ENCODE peak calls at places on chromosomes 3 and 15, in ten cellular contexts. P is tibial artery, X is GM23338, Q is colonic mucosa, A is GM23248, L is mesendoderm, G is tibial nerve, I is Panc1, W is right lobe of liver, R is uterus. V is an unnamed sample.

GRCh38 chr3:185561374-185561943 is 9.1 kb upstream of the LIPH start:
- DNase-seq in P (no peak), X (peak; percentile 19), Q (peak; percentile 75), A (no peak), L (no peak), G (no peak), I (no peak), W (no peak), R (no peak), V (no peak)

GRCh38 chr3:58874248-58874741 is 175.5 kb downstream of the CFAP20DC start:
- DNase-seq in P (no peak), X (no peak), Q (no peak), A (peak; percentile 34), L (no peak), G (no peak), I (no peak), W (no peak), R (no peak), V (no peak)

GRCh38 chr3:188947401-188947982 is 224.3 kb upstream of the TPRG1 start:
- DNase-seq in P (peak; percentile 93), X (peak; percentile 94), Q (peak; percentile 89), A (peak; percentile 89), L (peak; percentile 94), G (peak; percentile 74), I (peak; percentile 88), W (peak; percentile 93), R (peak; percentile 91), V (peak; percentile 86)

GRCh38 chr3:194257030-194257657 is 94.0 kb downstream of the CPN2 start:
- DNase-seq in P (no peak), X (no peak), Q (no peak), A (no peak), L (no peak), G (no peak), I (no peak), W (no peak), R (no peak), V (no peak)

GRCh38 chr15:29556385-29556784 is 265.9 kb downstream of the TJP1 start:
- DNase-seq in P (no peak), X (no peak), Q (no peak), A (peak; percentile 44), L (no peak), G (no peak), I (no peak), W (no peak), R (no peak), V (no peak)

GRCh38 chr15:99137877-99138276 is 33.0 kb downstream of the SYNM start:
- DNase-seq in P (no peak), X (no peak), Q (no peak), A (no peak), L (no peak), G (no peak), I (no peak), W (peak; percentile 30), R (no peak), V (no peak)

GRCh38 chr15:56919708-56920637 is 1.5 kb downstream of the TCF12 start:
- DNase-seq in P (peak; percentile 67), X (peak; percentile 72), Q (peak; percentile 48), A (peak; percentile 55), L (peak; percentile 79), G (no peak), I (peak; percentile 27), W (peak; percentile 50), R (peak; percentile 31), V (peak; percentile 23)

GRCh38 chr15:101463265-101463664 is 26.2 kb downstream of the PCSK6 start:
- DNase-seq in P (no peak), X (no peak), Q (peak; percentile 81), A (no peak), L (no peak), G (no peak), I (no peak), W (no peak), R (no peak), V (no peak)

GRCh38 chr3:56086355-56086754 is 381.9 kb downstream of the ERC2 start:
- DNase-seq in P (no peak), X (no peak), Q (no peak), A (peak; percentile 36), L (no peak), G (no peak), I (no peak), W (no peak), R (no peak), V (no peak)

DNA sequence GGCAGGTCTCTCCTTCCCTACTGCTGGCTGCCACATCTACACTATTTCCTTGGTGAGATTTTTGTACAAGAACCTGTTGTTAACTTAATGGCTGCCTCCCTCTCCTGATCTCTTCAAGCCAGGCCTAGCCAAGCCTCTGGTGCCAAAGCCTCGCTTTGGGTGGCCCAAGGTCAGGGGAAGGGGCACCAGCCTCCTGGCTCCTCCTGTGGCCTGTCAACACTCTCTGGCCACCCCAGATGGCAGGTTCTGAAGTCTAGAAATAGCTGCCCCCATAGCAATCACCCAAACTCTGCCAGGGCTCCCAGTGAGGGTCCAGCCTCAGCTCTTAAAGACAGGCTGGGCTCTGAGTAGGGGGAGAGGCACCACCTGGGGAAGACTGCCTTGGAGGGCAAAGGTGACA is 5.0 kb downstream of the IFRD2 start:
- DNase-seq in P (no peak), X (no peak), Q (no peak), A (no peak), L (no peak), G (no peak), I (no peak), W (no peak), R (no peak), V (peak; percentile 68)
- H3K36me3 ChIP-seq in P (peaks cover 47% of the 10 kb centered on the region), X (peaks cover 11% of the 10 kb centered on the region), Q (no peaks in the 10 kb centered on the region), A (no peaks in the 10 kb centered on the region), L (peaks cover 15% of the 10 kb centered on the region), G (no peaks in the 10 kb centered on the region), I (no peaks in the 10 kb centered on the region), W (peaks cover 26% of the 10 kb centered on the region), R (no peaks in the 10 kb centered on the region), V (peaks cover 40% of the 10 kb centered on the region)

DNA sequence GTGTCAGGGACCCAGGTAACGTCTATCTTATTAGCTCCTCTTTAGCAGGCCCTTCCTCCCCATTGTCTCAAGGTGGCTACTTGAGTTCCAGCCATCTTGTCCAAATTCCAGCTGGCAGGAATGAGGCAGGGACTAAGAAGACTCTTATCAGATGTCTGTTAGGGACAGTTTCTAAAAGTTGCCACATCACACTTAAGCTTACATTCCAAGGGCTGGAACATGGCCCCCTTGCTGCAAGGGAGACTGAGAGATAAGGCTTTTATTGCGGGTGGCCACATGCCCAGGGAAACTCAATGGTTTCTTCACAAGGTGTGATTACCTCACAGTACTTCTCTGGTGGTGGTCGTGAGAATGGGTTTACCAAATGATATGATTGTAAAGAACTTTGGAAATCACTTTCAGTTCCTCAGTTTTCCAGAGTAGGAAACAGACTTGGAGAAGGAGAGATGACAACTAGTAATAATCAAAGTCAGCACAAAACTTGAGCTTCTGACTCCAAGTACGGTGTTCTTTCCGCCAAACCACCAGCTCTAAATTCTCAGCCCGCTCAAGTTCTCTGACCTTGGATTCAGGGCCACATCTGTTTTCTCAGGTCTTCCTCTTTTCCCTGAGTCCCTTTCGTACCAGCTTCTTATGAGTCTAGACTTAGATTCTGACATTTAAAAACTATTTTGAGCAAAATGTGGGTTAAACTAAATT is 14.2 kb downstream of the PDIA5 start:
- DNase-seq in P (no peak), X (no peak), Q (no peak), A (no peak), L (peak; percentile 96), G (no peak), I (no peak), W (no peak), R (no peak), V (no peak)
- H3K4me1 ChIP-seq in P (peaks cover 99% of the 10 kb centered on the region), X (peaks cover 41% of the 10 kb centered on the region), Q (no peaks in the 10 kb centered on the region), A (peaks cover 57% of the 10 kb centered on the region), L (peaks cover 46% of the 10 kb centered on the region), G (peaks cover 10% of the 10 kb centered on the region), I (peaks cover 88% of the 10 kb centered on the region), W (peaks cover 62% of the 10 kb centered on the region), R (peaks cover 19% of the 10 kb centered on the region), V (peaks cover 86% of the 10 kb centered on the region)

GRCh38 chr15:88627463-88627862 is 6.3 kb downstream of the AEN start:
- DNase-seq in P (no peak), X (no peak), Q (peak; percentile 56), A (no peak), L (no peak), G (no peak), I (no peak), W (no peak), R (no peak), V (no peak)
- H3K27ac ChIP-seq in P (no peak overlapping the region), X (peak overlapping the region; percentile 69), Q (no peak overlapping the region), A (no peak overlapping the region), L (no peak overlapping the region), G (no peak overlapping the region), I (no peak overlapping the region), W (no peak overlapping the region), R (no peak overlapping the region), V (no peak overlapping the region)

GRCh38 chr3:133610031-133610430 is 36.5 kb downstream of the CDV3 start:
- DNase-seq in P (no peak), X (no peak), Q (no peak), A (peak; percentile 30), L (no peak), G (no peak), I (no peak), W (no peak), R (no peak), V (no peak)

GRCh38 chr3:133606342-133606741 is 32.9 kb downstream of the CDV3 start:
- DNase-seq in P (no peak), X (no peak), Q (no peak), A (no peak), L (no peak), G (no peak), I (no peak), W (no peak), R (no peak), V (no peak)

GRCh38 chr3:133606902-133607301 is 33.4 kb downstream of the CDV3 start:
- DNase-seq in P (no peak), X (no peak), Q (no peak), A (no peak), L (no peak), G (no peak), I (no peak), W (no peak), R (no peak), V (no peak)

GRCh38 chr3:133608405-133608804 is 34.9 kb downstream of the CDV3 start:
- DNase-seq in P (no peak), X (no peak), Q (no peak), A (peak; percentile 29), L (no peak), G (no peak), I (no peak), W (no peak), R (no peak), V (no peak)

GRCh38 chr3:133611534-133611933 is 38.0 kb downstream of the CDV3 start:
- DNase-seq in P (no peak), X (no peak), Q (no peak), A (no peak), L (no peak), G (no peak), I (no peak), W (no peak), R (no peak), V (no peak)
- H3K36me3 ChIP-seq in P (peaks cover 73% of the 10 kb centered on the region), X (peaks cover 36% of the 10 kb centered on the region), Q (no peaks in the 10 kb centered on the region), A (peaks cover 25% of the 10 kb centered on the region), L (peaks cover 6% of the 10 kb centered on the region), G (peaks cover 4% of the 10 kb centered on the region), I (peaks cover 50% of the 10 kb centered on the region), W (no peaks in the 10 kb centered on the region), R (no peaks in the 10 kb centered on the region), V (peaks cover 85% of the 10 kb centered on the region)